ENCODE peak calls at places on chromosome 17, in nine cellular contexts. N is right cardiac atrium, P is AG04449, U is SK-N-MC, C is NT2/D1, Z is sigmoid colon, J is esophagus squamous epithelium, K is pancreas, Q is kidney epithelial cell. I is an unnamed sample.

GRCh38 chr17:77153487-77153886 is 12.7 kb downstream of the SEC14L1 start:
- DNase-seq in K (no peak), N (no peak), Q (no peak), Z (no peak), P (no peak), C (no peak), U (no peak), J (no peak), I (peak)

GRCh38 chr17:4802228-4802627 is at the start of gene C17orf114:
- DNase-seq in N (no peak), C (no peak), P (no peak), Q (no peak), U (no peak), K (no peak), Z (no peak), J (no peak), I (no peak)

GRCh38 chr17:77471984-77472836 is 331.4 kb downstream of the SEC14L1 start:
- DNase-seq in Z (peak), P (no peak), Q (no peak), U (peak), J (no peak), N (peak), K (no peak), C (peak), I (peak)

GRCh38 chr17:72120878-72121163 is at the start of gene SOX9:
- DNase-seq in U (no peak), C (peak), N (peak), J (no peak), Z (peak), P (peak), Q (peak), K (peak), I (peak)

GRCh38 chr17:2724783-2725164 is 13.2 kb upstream of the CLUH start:
- DNase-seq in J (no peak), U (no peak), K (peak), C (peak), N (peak), P (no peak), Z (no peak), Q (no peak), I (no peak)

GRCh38 chr17:76793775-76794174 is 55.9 kb downstream of the MFSD11 start:
- DNase-seq in C (peak), Z (no peak), P (no peak), N (no peak), U (no peak), J (no peak), Q (no peak), K (no peak), I (peak)

GRCh38 chr17:82932146-82933005 is 92.6 kb upstream of the ZNF750 start:
- DNase-seq in Z (peak), P (no peak), C (no peak), J (no peak), Q (no peak), U (no peak), N (peak), K (peak), I (no peak)

GRCh38 chr17:35167666-35168065 is 20.0 kb downstream of the UNC45B start:
- DNase-seq in Z (peak), J (no peak), P (no peak), U (no peak), C (no peak), Q (no peak), N (no peak), K (no peak), I (no peak)

GRCh38 chr17:73782641-73783381 is 138.6 kb upstream of the SDK2 start:
- DNase-seq in N (no peak), C (no peak), J (no peak), Q (no peak), P (no peak), K (no peak), Z (no peak), U (no peak), I (no peak)

GRCh38 chr17:5011928-5012327 is 14.2 kb downstream of the KIF1C start:
- DNase-seq in U (no peak), P (no peak), N (no peak), Z (no peak), C (no peak), K (no peak), Q (no peak), J (no peak), I (no peak)

GRCh38 chr17:41907633-41908539 is 10.9 kb downstream of the ACLY start:
- DNase-seq in C (no peak), Z (no peak), U (no peak), J (no peak), N (no peak), Q (peak), K (peak), P (no peak), I (no peak)

GRCh38 chr17:34840758-34841157 is 120.5 kb downstream of the CCT6B start:
- DNase-seq in Q (no peak), Z (no peak), U (no peak), J (no peak), N (no peak), P (no peak), K (no peak), C (no peak), I (no peak)

GRCh38 chr17:78268960-78269892 is 37.8 kb downstream of the TMEM235 start:
- DNase-seq in J (no peak), U (peak), N (peak), Q (no peak), C (no peak), P (no peak), K (no peak), Z (no peak), I (peak)

GRCh38 chr17:63930951-63931575 is 1.1 kb downstream of the CD79B start:
- DNase-seq in N (peak), K (no peak), Z (peak), P (no peak), J (no peak), Q (no peak), U (no peak), C (no peak), I (no peak)

GRCh38 chr17:69575346-69575761 is 160.9 kb downstream of the MAP2K6 start:
- DNase-seq in P (peak), Z (no peak), K (no peak), C (no peak), J (no peak), U (no peak), Q (peak), N (no peak), I (peak)

GRCh38 chr17:11372692-11373091 is 131.7 kb downstream of the SHISA6 start:
- DNase-seq in C (no peak), Q (no peak), P (no peak), N (no peak), J (no peak), U (no peak), Z (no peak), K (no peak), I (no peak)

GRCh38 chr17:20997711-20998570 is 44.9 kb downstream of the USP22 start:
- DNase-seq in Z (peak), Q (no peak), U (no peak), P (no peak), K (no peak), J (no peak), N (no peak), C (no peak), I (peak)

DNA sequence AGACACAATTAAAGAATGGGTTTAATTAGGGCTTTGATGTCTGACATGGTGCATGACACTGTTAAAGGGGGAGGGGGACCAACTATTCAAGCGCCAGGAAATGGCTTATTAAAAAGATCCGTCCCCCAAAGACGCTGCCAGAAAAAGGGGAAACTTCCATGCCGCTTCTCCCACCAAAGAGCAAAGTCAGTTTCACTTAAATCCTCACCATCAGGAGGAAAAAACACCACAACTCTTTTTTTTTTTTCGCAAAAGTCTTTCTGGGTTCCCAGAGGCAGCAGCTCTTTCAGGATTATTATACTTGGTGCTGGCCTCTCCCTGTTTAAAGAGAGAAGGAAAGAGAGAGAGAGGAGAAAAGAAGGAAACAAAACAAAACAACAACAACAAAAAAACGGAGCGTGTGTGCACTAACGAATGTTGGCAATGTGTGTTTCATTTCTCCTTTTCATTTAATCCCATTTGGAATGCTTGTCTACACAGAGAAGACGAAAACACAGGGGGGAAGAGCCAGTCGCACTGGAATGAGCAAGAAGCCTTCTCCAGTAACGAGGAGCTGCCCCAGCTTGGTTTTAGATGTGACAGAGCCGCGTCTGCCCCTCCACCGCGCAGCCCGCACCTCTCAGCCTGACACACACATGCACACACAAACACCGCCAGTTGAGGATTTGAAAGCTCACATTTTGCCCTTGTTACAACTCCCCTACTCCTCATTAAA is 32.6 kb upstream of the AXIN2 start:
- DNase-seq in J (no peak), N (no peak), P (no peak), Q (no peak), K (no peak), Z (no peak), U (no peak), C (no peak), I (no peak)
- H3K4me3 ChIP-seq in J (no peak), N (peak), P (peak), Q (no peak), K (no peak), Z (peak), U (peak), C (no peak), I (no peak)

DNA sequence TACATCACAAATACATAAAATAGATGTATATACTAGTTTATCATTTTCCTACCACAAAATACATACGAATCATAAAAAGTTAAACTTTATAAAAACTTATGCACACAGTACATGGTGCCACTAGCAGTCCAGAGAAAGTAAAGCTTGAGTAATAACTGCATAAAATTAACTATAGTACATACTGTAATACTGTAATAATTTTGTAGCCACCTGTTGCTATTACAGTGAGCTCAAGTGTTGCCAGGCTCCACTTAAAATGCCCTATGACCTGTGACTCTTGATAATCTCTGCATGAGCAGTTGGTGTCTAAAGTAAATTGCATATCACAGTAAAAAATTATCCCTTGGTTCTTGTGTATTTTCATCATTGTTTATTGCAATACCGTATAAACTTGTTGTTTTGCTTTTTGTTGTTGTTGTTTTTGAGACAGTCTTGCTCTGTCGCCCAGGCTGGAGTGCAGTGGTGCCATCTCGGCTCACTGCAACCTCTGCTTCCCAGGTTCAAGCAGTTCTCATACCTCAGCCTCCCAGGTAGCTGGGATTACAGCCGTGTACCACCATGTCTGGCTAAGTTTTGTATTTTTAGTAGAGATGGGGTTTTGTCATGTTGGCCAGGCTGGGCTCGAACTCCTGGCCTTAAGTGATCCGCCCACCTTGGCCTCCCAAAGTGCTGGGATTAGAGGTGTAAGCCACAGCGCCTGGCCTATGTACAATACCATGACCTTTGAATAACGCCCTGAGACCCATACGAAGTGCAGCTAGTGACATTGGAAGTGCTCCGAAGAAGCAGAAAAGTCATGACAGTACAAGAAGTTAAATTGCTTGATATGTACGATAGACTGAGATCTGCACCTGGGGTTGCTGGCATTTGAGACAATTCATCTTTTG is 6.6 kb downstream of the LUC7L3 start:
- DNase-seq in U (no peak), K (no peak), Z (no peak), J (no peak), C (no peak), Q (no peak), N (no peak), P (no peak), I (no peak)
- H3K4me3 ChIP-seq in U (no peak), K (no peak), Z (no peak), J (no peak), C (no peak), Q (no peak), N (no peak), P (no peak), I (no peak)

DNA sequence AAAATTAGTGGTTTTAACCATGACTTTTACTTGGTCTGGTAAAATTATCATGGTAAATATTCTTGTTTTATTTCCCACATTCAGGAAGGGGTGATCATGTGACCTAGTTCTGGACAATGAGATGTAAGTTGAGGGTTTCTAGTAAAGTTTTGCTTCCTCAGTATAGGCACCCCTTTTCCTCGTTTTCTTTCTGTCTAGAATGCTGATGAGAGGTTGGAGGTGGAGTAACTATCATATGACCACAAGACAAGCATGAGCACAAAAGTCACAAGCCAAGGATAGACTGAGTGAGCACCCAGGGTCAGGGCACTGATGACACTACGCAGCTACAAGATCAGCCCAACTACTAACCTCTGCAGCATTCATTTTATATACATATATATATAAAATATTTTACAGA is 53.9 kb downstream of the MYO1D start:
- DNase-seq in K (no peak), N (no peak), Q (no peak), C (no peak), P (no peak), J (no peak), Z (no peak), U (no peak), I (no peak)
- H3K4me3 ChIP-seq in K (peak), N (peak), Q (no peak), C (no peak), P (no peak), J (peak), Z (peak), U (no peak), I (no peak)

GRCh38 chr17:80529104-80529903 is 15.3 kb upstream of the RPTOR start:
- DNase-seq in N (no peak), C (no peak), Q (no peak), Z (no peak), J (no peak), P (no peak), U (no peak), K (no peak), I (peak)
- H3K4me3 ChIP-seq in N (no peak), C (no peak), Q (no peak), Z (no peak), J (no peak), P (no peak), U (no peak), K (no peak), I (peak)

GRCh38 chr17:28646039-28646754 is 1.2 kb upstream of the BLTP2 start:
- DNase-seq in J (no peak), K (peak), P (no peak), Z (no peak), N (no peak), U (no peak), Q (no peak), C (no peak), I (no peak)
- H3K4me3 ChIP-seq in J (peak), K (no peak), P (no peak), Z (peak), N (peak), U (peak), Q (no peak), C (no peak), I (no peak)

GRCh38 chr17:50863221-50863843 is 2.8 kb downstream of the TOB1 start:
- DNase-seq in P (no peak), U (no peak), C (peak), Z (peak), Q (no peak), N (no peak), K (peak), J (no peak), I (peak)
- H3K4me3 ChIP-seq in P (no peak), U (no peak), C (no peak), Z (peak), Q (peak), N (peak), K (peak), J (peak), I (no peak)

GRCh38 chr17:81514485-81514734 is 1.8 kb upstream of the ACTG1 start:
- DNase-seq in N (no peak), C (no peak), J (no peak), U (no peak), K (no peak), Q (no peak), Z (no peak), P (no peak), I (no peak)
- H3K4me3 ChIP-seq in N (peak), C (peak), J (peak), U (no peak), K (peak), Q (peak), Z (peak), P (peak), I (peak)

GRCh38 chr17:38709104-38709820 is 4.2 kb downstream of the MLLT6 start:
- DNase-seq in Z (no peak), Q (no peak), P (no peak), N (no peak), J (no peak), C (no peak), K (peak), U (no peak), I (no peak)
- H3K4me3 ChIP-seq in Z (no peak), Q (no peak), P (no peak), N (no peak), J (no peak), C (no peak), K (no peak), U (no peak), I (no peak)

GRCh38 chr17:17784599-17785264 is 52.1 kb downstream of the SREBF1 start:
- DNase-seq in N (peak), Z (no peak), U (no peak), Q (no peak), J (no peak), P (no peak), K (no peak), C (no peak), I (peak)
- H3K4me3 ChIP-seq in N (no peak), Z (no peak), U (peak), Q (no peak), J (no peak), P (no peak), K (no peak), C (peak), I (peak)

GRCh38 chr17:68198931-68199836 is 48.7 kb upstream of the AMZ2 start:
- DNase-seq in N (peak), Z (no peak), C (no peak), U (no peak), Q (no peak), P (no peak), K (peak), J (no peak), I (no peak)
- H3K4me3 ChIP-seq in N (peak), Z (peak), C (peak), U (peak), Q (no peak), P (no peak), K (peak), J (peak), I (no peak)

I was measured in SJCRH30.